ENCODE peak calls at places on chromosomes 11 and 22, in seven cellular contexts. One of them, this sample, is unnamed.

GRCh38 chr11:109968781-109969180 is 124.4 kb upstream of the ZC3H12C start:
- ATAC-seq in IMR-90: no peak
- ATAC-seq in heart left ventricle: no peak
- ATAC-seq in right lobe of liver: no peak
- ATAC-seq in body of pancreas: no peak
- ATAC-seq in HepG2: no peak
- ATAC-seq in gastrocnemius medialis: no peak
- ATAC-seq in this sample: no peak

GRCh38 chr11:101523193-101523592 is 60.6 kb downstream of the TRPC6 start:
- ATAC-seq in gastrocnemius medialis: no peak
- ATAC-seq in HepG2: no peak
- ATAC-seq in heart left ventricle: no peak
- ATAC-seq in right lobe of liver: no peak
- ATAC-seq in IMR-90: no peak
- ATAC-seq in body of pancreas: no peak
- ATAC-seq in this sample: no peak

GRCh38 chr11:6609502-6610015 is 2.5 kb downstream of the TAF10 start:
- ATAC-seq in HepG2: no peak
- ATAC-seq in heart left ventricle: no peak
- ATAC-seq in body of pancreas: no peak
- ATAC-seq in right lobe of liver: no peak
- ATAC-seq in IMR-90: no peak
- ATAC-seq in gastrocnemius medialis: no peak
- ATAC-seq in this sample: no peak

GRCh38 chr22:46538816-46539163 is 1.4 kb upstream of the CELSR1 start:
- ATAC-seq in gastrocnemius medialis: no peak
- ATAC-seq in right lobe of liver: peak
- ATAC-seq in HepG2: no peak
- ATAC-seq in heart left ventricle: peak
- ATAC-seq in IMR-90: peak
- ATAC-seq in body of pancreas: no peak
- ATAC-seq in this sample: no peak

GRCh38 chr11:123443851-123444623 is 14.0 kb downstream of the GRAMD1B start:
- ATAC-seq in heart left ventricle: no peak
- ATAC-seq in HepG2: no peak
- ATAC-seq in body of pancreas: no peak
- ATAC-seq in gastrocnemius medialis: no peak
- ATAC-seq in IMR-90: no peak
- ATAC-seq in right lobe of liver: no peak
- ATAC-seq in this sample: no peak

GRCh38 chr11:4704054-4704789 is at the start of gene MMP26:
- ATAC-seq in IMR-90: no peak
- ATAC-seq in right lobe of liver: no peak
- ATAC-seq in gastrocnemius medialis: peak
- ATAC-seq in heart left ventricle: no peak
- ATAC-seq in body of pancreas: peak
- ATAC-seq in HepG2: no peak
- ATAC-seq in this sample: no peak

GRCh38 chr11:64216879-64217278 is 9.1 kb downstream of the TRPT1 start:
- ATAC-seq in right lobe of liver: no peak
- ATAC-seq in body of pancreas: no peak
- ATAC-seq in gastrocnemius medialis: no peak
- ATAC-seq in HepG2: no peak
- ATAC-seq in IMR-90: no peak
- ATAC-seq in heart left ventricle: no peak
- ATAC-seq in this sample: no peak

GRCh38 chr22:46551321-46551720 is 13.9 kb upstream of the CELSR1 start:
- ATAC-seq in gastrocnemius medialis: no peak
- ATAC-seq in HepG2: no peak
- ATAC-seq in IMR-90: no peak
- ATAC-seq in heart left ventricle: no peak
- ATAC-seq in right lobe of liver: no peak
- ATAC-seq in body of pancreas: no peak
- ATAC-seq in this sample: no peak

GRCh38 chr11:82900277-82901164 is at the start of gene PRCP:
- ATAC-seq in gastrocnemius medialis: peak
- ATAC-seq in body of pancreas: peak
- ATAC-seq in IMR-90: peak
- ATAC-seq in right lobe of liver: peak
- ATAC-seq in heart left ventricle: peak
- ATAC-seq in HepG2: peak
- ATAC-seq in this sample: peak

GRCh38 chr11:82901165-82901938 is at the start of gene DDIAS:
- ATAC-seq in HepG2: peak
- ATAC-seq in IMR-90: peak
- ATAC-seq in right lobe of liver: peak
- ATAC-seq in body of pancreas: peak
- ATAC-seq in heart left ventricle: peak
- ATAC-seq in gastrocnemius medialis: peak
- ATAC-seq in this sample: peak

GRCh38 chr11:82899957-82900276 is 313 bp downstream of the PRCP start:
- ATAC-seq in HepG2: peak
- ATAC-seq in right lobe of liver: no peak
- ATAC-seq in body of pancreas: peak
- ATAC-seq in heart left ventricle: no peak
- ATAC-seq in gastrocnemius medialis: peak
- ATAC-seq in IMR-90: no peak
- ATAC-seq in this sample: peak

GRCh38 chr11:82898242-82898641 is 2.0 kb downstream of the PRCP start:
- ATAC-seq in heart left ventricle: no peak
- ATAC-seq in HepG2: no peak
- ATAC-seq in body of pancreas: no peak
- ATAC-seq in gastrocnemius medialis: no peak
- ATAC-seq in right lobe of liver: no peak
- ATAC-seq in IMR-90: no peak
- ATAC-seq in this sample: no peak

GRCh38 chr11:82899191-82899820 is 924 bp downstream of the PRCP start:
- ATAC-seq in heart left ventricle: no peak
- ATAC-seq in HepG2: no peak
- ATAC-seq in gastrocnemius medialis: no peak
- ATAC-seq in right lobe of liver: no peak
- ATAC-seq in IMR-90: no peak
- ATAC-seq in body of pancreas: no peak
- ATAC-seq in this sample: no peak
- H3K27ac ChIP-seq in heart left ventricle: peak
- H3K27ac ChIP-seq in HepG2: peak
- H3K27ac ChIP-seq in gastrocnemius medialis: peak
- H3K27ac ChIP-seq in right lobe of liver: peak
- H3K27ac ChIP-seq in IMR-90: no peak
- H3K27ac ChIP-seq in body of pancreas: no peak
- H3K27ac ChIP-seq in this sample: no peak

DNA sequence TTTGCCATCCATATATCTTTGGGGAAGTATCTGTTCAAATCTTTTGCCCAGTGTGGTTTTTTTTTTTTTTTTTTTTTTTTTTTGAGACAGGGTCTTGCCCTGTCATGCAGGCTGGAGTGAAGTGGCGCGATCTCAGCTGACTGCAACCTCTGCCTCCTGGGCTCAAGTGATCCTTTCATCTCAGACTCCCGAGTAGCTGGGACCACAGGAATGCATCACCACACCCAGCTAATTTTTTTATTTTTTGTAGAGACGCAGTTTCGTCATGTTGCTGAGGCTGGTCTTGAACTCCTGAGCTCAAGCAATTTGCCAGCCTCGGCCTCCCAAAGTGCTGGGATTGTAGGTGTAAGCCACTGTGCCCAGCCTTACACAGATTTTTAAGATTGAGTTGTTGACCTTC is 4.8 kb upstream of the FAM118A start:
- ATAC-seq in body of pancreas: no peak
- ATAC-seq in HepG2: no peak
- ATAC-seq in IMR-90: no peak
- ATAC-seq in right lobe of liver: no peak
- ATAC-seq in gastrocnemius medialis: no peak
- ATAC-seq in heart left ventricle: no peak
- ATAC-seq in this sample: no peak
- TF ChIP-seq POLR2A in body of pancreas: no peak
- TF ChIP-seq POLR2A in HepG2: no peak
- TF ChIP-seq POLR2A in IMR-90: no peak
- TF ChIP-seq POLR2A in right lobe of liver: no peak
- TF ChIP-seq POLR2A in gastrocnemius medialis: no peak
- TF ChIP-seq POLR2A in heart left ventricle: no peak
- TF ChIP-seq POLR2A in this sample: no peak

DNA sequence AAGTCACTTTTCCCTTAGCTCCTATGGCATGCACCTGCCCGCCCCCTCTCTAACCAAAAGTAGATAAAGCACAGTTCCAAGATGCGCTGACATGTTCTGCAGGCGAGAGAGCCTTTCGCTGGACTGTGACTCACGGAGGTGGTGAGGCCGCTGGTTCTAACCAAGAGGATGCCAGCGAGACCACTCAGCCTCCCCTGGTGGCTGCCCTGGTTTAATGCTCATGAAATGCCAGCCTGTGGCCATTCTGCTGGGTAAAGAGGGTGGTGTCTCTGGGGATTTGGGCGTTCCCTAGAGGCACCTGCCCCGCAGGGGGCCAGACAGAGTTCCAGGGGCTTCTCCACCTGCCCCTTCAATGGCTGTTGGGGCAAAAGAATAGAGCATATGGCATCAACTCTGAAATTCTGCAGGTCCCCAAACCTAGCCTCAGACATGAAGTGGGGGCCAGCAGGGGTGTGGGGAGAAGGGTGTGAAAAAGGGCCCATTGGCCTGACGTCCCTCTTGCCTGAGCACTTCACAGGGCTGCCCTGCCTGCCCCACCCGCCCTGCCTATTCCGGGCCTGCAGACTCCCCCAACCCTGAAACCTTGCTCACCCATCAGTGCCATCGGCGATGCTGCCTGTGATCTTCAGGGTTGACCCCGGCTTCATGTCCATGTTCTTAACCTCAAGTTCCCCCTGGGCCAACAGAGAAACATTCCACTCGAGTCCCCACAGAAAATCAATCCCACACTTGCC is 8.5 kb downstream of the LGALS2 start:
- ATAC-seq in body of pancreas: no peak
- ATAC-seq in gastrocnemius medialis: no peak
- ATAC-seq in right lobe of liver: no peak
- ATAC-seq in IMR-90: peak
- ATAC-seq in HepG2: peak
- ATAC-seq in heart left ventricle: no peak
- ATAC-seq in this sample: no peak
- TF ChIP-seq CTCF in body of pancreas: no peak
- TF ChIP-seq CTCF in gastrocnemius medialis: no peak
- TF ChIP-seq CTCF in right lobe of liver: peak
- TF ChIP-seq CTCF in IMR-90: peak
- TF ChIP-seq CTCF in HepG2: no peak
- TF ChIP-seq CTCF in heart left ventricle: no peak
- TF ChIP-seq CTCF in this sample: no peak

DNA sequence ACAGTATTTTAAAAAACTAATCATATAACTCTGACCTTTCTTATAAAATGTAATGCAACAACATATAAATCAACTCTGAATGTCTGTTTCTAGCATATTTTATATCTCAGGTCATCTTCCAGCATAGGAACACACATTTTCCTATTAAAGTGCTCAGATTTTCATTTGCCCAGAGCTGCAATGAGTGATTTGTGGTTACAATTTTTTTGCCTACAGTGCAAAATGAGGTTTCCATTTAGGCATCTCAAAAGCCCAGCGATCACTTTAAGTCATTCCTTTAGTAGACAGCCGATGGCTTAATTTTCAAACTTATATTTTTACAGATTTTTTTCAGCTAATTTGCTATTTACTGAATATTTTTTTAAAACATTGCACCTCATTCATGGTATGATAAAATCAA is 999 bp downstream of the LYVE1 start:
- ATAC-seq in body of pancreas: no peak
- ATAC-seq in heart left ventricle: no peak
- ATAC-seq in IMR-90: no peak
- ATAC-seq in right lobe of liver: no peak
- ATAC-seq in gastrocnemius medialis: no peak
- ATAC-seq in HepG2: no peak
- ATAC-seq in this sample: no peak
- H3K27ac ChIP-seq in body of pancreas: no peak
- H3K27ac ChIP-seq in heart left ventricle: no peak
- H3K27ac ChIP-seq in IMR-90: no peak
- H3K27ac ChIP-seq in right lobe of liver: peak
- H3K27ac ChIP-seq in gastrocnemius medialis: peak
- H3K27ac ChIP-seq in HepG2: no peak
- H3K27ac ChIP-seq in this sample: peak

GRCh38 chr11:67436459-67437081 is 912 bp downstream of the PTPRCAP start:
- ATAC-seq in HepG2: no peak
- ATAC-seq in right lobe of liver: peak
- ATAC-seq in IMR-90: no peak
- ATAC-seq in heart left ventricle: no peak
- ATAC-seq in gastrocnemius medialis: no peak
- ATAC-seq in body of pancreas: no peak
- ATAC-seq in this sample: no peak

GRCh38 chr11:67437082-67437821 is at the start of gene PTPRCAP:
- ATAC-seq in right lobe of liver: peak
- ATAC-seq in gastrocnemius medialis: no peak
- ATAC-seq in IMR-90: no peak
- ATAC-seq in heart left ventricle: no peak
- ATAC-seq in HepG2: no peak
- ATAC-seq in body of pancreas: no peak
- ATAC-seq in this sample: no peak

GRCh38 chr11:67435031-67435726 is 2.3 kb downstream of the PTPRCAP start:
- ATAC-seq in gastrocnemius medialis: no peak
- ATAC-seq in IMR-90: no peak
- ATAC-seq in right lobe of liver: no peak
- ATAC-seq in HepG2: no peak
- ATAC-seq in body of pancreas: no peak
- ATAC-seq in heart left ventricle: no peak
- ATAC-seq in this sample: no peak

GRCh38 chr11:67434395-67434881 is 3.0 kb downstream of the PTPRCAP start:
- ATAC-seq in gastrocnemius medialis: no peak
- ATAC-seq in right lobe of liver: no peak
- ATAC-seq in heart left ventricle: no peak
- ATAC-seq in IMR-90: no peak
- ATAC-seq in body of pancreas: no peak
- ATAC-seq in HepG2: no peak
- ATAC-seq in this sample: no peak

GRCh38 chr11:67435727-67436458 is 1.6 kb downstream of the PTPRCAP start:
- ATAC-seq in HepG2: no peak
- ATAC-seq in gastrocnemius medialis: no peak
- ATAC-seq in right lobe of liver: no peak
- ATAC-seq in heart left ventricle: no peak
- ATAC-seq in IMR-90: no peak
- ATAC-seq in body of pancreas: no peak
- ATAC-seq in this sample: no peak
- TF ChIP-seq POLR2A in HepG2: no peak
- TF ChIP-seq POLR2A in gastrocnemius medialis: no peak
- TF ChIP-seq POLR2A in right lobe of liver: no peak
- TF ChIP-seq POLR2A in heart left ventricle: no peak
- TF ChIP-seq POLR2A in IMR-90: no peak
- TF ChIP-seq POLR2A in body of pancreas: no peak
- TF ChIP-seq POLR2A in this sample: peak